ENCODE peak calls at places on chromosomes 11 and 22, in seven cellular contexts. Q is left colon; L is frontal cortex; B is activated T-helper 9 cell treated with anti-CD3 and anti-CD28 coated beads, Interleukin-2, amount 50 U/mL, for 16 hours; Z is IMR-90; G is AG20443; I is iris pigment epithelial cell. O is an unnamed sample.
A peak's percentile ranks its signal among the peaks of the same experiment; 100 is the strongest.

GRCh38 chr22:40236131-40236665 is 58.5 kb downstream of the TNRC6B start:
- DNase-seq in Q (no peak), L (no peak), B (no peak), Z (no peak), G (no peak), I (no peak), O (no peak)

GRCh38 chr11:57479925-57480324 is 19.6 kb downstream of the RTN4RL2 start:
- DNase-seq in Q (no peak), L (no peak), B (no peak), Z (no peak), G (no peak), I (no peak), O (no peak)

GRCh38 chr11:77669848-77670511 is 32.4 kb upstream of the CLNS1A start:
- DNase-seq in Q (no peak), L (no peak), B (no peak), Z (peak; percentile 68), G (no peak), I (peak; percentile 83), O (no peak)

GRCh38 chr11:2955896-2956476 is 26.8 kb upstream of the PHLDA2 start:
- DNase-seq in Q (no peak), L (no peak), B (no peak), Z (peak; percentile 18), G (no peak), I (peak; percentile 24), O (no peak)

GRCh38 chr11:69445131-69445470 is 36.4 kb upstream of the LINC01488 start:
- DNase-seq in Q (no peak), L (no peak), B (no peak), Z (no peak), G (no peak), I (no peak), O (no peak)

GRCh38 chr11:70675697-70676374 is 277.5 kb downstream of the CTTN start:
- DNase-seq in Q (peak; percentile 72), L (no peak), B (no peak), Z (no peak), G (no peak), I (no peak), O (no peak)

GRCh38 chr11:23932485-23932898 is 564.4 kb upstream of the LUZP2 start:
- DNase-seq in Q (no peak), L (no peak), B (no peak), Z (peak; percentile 70), G (no peak), I (peak; percentile 92), O (no peak)

GRCh38 chr11:117180661-117181585 is 2.4 kb downstream of the SIDT2 start:
- DNase-seq in Q (peak; percentile 88), L (peak; percentile 69), B (peak; percentile 25), Z (peak; percentile 70), G (peak; percentile 81), I (peak; percentile 77), O (peak; percentile 74)

GRCh38 chr11:134414772-134415765 is 3.0 kb upstream of the B3GAT1 start:
- DNase-seq in Q (no peak), L (peak; percentile 45), B (no peak), Z (no peak), G (no peak), I (no peak), O (no peak)

GRCh38 chr11:11148104-11148509 is 204.9 kb downstream of the CSNK2A3 start:
- DNase-seq in Q (peak; percentile 30), L (peak; percentile 11), B (no peak), Z (peak; percentile 74), G (peak; percentile 96), I (peak; percentile 67), O (peak; percentile 74)

GRCh38 chr11:67211656-67212436 is 54.4 kb upstream of the GRK2 start:
- DNase-seq in Q (no peak), L (no peak), B (no peak), Z (no peak), G (no peak), I (no peak), O (no peak)